ENCODE peak calls at places on chromosomes 13 and 19, in ten cellular contexts. Y is astrocyte, R is coronary artery, G is mucosa of descending colon, T is HFF-Myc, H is stomach, U is fibroblast of mammary gland, Z is H1, C is heart right ventricle, S is IMR-90. F is an unnamed sample.

GRCh38 chr13:101149735-101150380 is 266.4 kb downstream of the NALCN start:
- DNase-seq in Y (peak; percentile 10), R (no peak), G (no peak), T (no peak), H (no peak), U (peak; percentile 62), Z (no peak), C (no peak), S (peak; percentile 66), F (peak; percentile 60)

GRCh38 chr19:1268392-1269064 is 604 bp upstream of the CIRBP start:
- DNase-seq in Y (no peak), R (peak; percentile 85), G (no peak), T (no peak), H (no peak), U (no peak), Z (no peak), C (peak; percentile 28), S (no peak), F (no peak)

GRCh38 chr19:54728167-54728566 is 3.9 kb downstream of the KIR3DL3 start:
- DNase-seq in Y (no peak), R (peak; percentile 17), G (no peak), T (no peak), H (no peak), U (no peak), Z (no peak), C (no peak), S (no peak), F (no peak)

GRCh38 chr19:14686411-14686810 is 3.4 kb upstream of the ZNF333 start:
- DNase-seq in Y (no peak), R (no peak), G (peak; percentile 21), T (no peak), H (no peak), U (peak; percentile 25), Z (no peak), C (no peak), S (peak; percentile 9), F (peak; percentile 42)

GRCh38 chr13:33761744-33762143 is 56.2 kb upstream of the RFC3 start:
- DNase-seq in Y (peak; percentile 8), R (no peak), G (no peak), T (no peak), H (no peak), U (peak; percentile 11), Z (no peak), C (no peak), S (no peak), F (no peak)

GRCh38 chr13:21000647-21001046 is 60.7 kb downstream of the LATS2 start:
- DNase-seq in Y (no peak), R (no peak), G (no peak), T (no peak), H (no peak), U (no peak), Z (no peak), C (no peak), S (no peak), F (no peak)

GRCh38 chr13:94329754-94330551 is 149.5 kb downstream of the DCT start:
- DNase-seq in Y (peak; percentile 94), R (no peak), G (no peak), T (peak; percentile 77), H (no peak), U (peak; percentile 98), Z (no peak), C (no peak), S (peak; percentile 95), F (peak; percentile 97)

GRCh38 chr19:55626350-55626749 is 2.0 kb upstream of the ZNF784 start:
- DNase-seq in Y (no peak), R (no peak), G (peak; percentile 26), T (no peak), H (no peak), U (no peak), Z (no peak), C (no peak), S (no peak), F (no peak)

GRCh38 chr13:31733066-31733465 is 6.3 kb upstream of the RXFP2 start:
- DNase-seq in Y (peak; percentile 2), R (no peak), G (no peak), T (no peak), H (no peak), U (no peak), Z (no peak), C (no peak), S (peak; percentile 40), F (peak; percentile 24)

GRCh38 chr19:18922228-18922985 is 2.9 kb downstream of the DDX49 start:
- DNase-seq in Y (no peak), R (no peak), G (no peak), T (no peak), H (no peak), U (no peak), Z (no peak), C (no peak), S (no peak), F (no peak)

GRCh38 chr13:98214707-98215106 is 37.6 kb upstream of the RNF113B start:
- DNase-seq in Y (no peak), R (no peak), G (peak; percentile 72), T (no peak), H (peak; percentile 72), U (no peak), Z (no peak), C (no peak), S (no peak), F (no peak)

GRCh38 chr13:69319659-69320058 is 788.0 kb upstream of the ATXN8OS start:
- DNase-seq in Y (peak; percentile 14), R (no peak), G (no peak), T (no peak), H (no peak), U (peak; percentile 0), Z (no peak), C (no peak), S (no peak), F (no peak)

GRCh38 chr19:6212403-6213265 is 67.1 kb downstream of the MLLT1 start:
- DNase-seq in Y (no peak), R (peak; percentile 67), G (no peak), T (no peak), H (no peak), U (no peak), Z (no peak), C (no peak), S (no peak), F (no peak)

GRCh38 chr19:57302020-57302465 is 18.2 kb upstream of the ZNF543 start:
- DNase-seq in Y (peak; percentile 83), R (no peak), G (no peak), T (peak; percentile 47), H (no peak), U (peak; percentile 97), Z (no peak), C (no peak), S (peak; percentile 95), F (peak; percentile 97)

DNA sequence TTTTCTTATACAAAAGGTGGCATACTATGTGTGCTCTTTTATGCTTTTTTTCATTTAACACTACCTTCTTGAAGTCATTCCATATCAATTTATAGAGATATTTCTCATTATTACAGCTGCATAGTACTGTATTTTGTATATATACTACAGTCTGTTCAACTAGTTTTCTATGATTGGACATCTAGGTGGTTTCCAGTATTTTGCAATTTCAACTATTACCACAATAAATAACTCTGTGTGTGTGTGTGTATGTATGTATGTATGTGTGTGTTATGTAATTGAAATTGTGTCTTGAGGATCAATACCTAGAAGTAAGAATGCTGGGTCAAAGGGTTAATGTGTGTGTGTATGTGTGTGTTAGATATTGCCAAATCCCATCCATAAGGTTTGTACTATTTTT is 7.0 kb downstream of the LPAR6 start:
- DNase-seq in Y (no peak), R (no peak), G (no peak), T (no peak), H (no peak), U (no peak), Z (no peak), C (no peak), S (peak; percentile 36), F (peak; percentile 55)
- TF ChIP-seq CTCF in Y (no peak), R (no peak), G (no peak), T (no peak), H (no peak), U (no peak), Z (no peak), C (no peak), S (no peak), F (no peak)

GRCh38 chr19:16327911-16328823 is 3.5 kb downstream of the KLF2 start:
- DNase-seq in Y (no peak), R (peak; percentile 93), G (peak; percentile 67), T (no peak), H (peak; percentile 73), U (peak; percentile 91), Z (no peak), C (peak; percentile 78), S (peak; percentile 86), F (peak; percentile 94)
- H3K4me3 ChIP-seq in Y (no peak overlapping the region), R (peak overlapping the region; percentile 87), G (no peak overlapping the region), T (no peak overlapping the region), H (peak overlapping the region; percentile 89), U (no peak overlapping the region), Z (no peak overlapping the region), C (peak overlapping the region; percentile 93), S (no peak overlapping the region), F (peak overlapping the region; percentile 89)

DNA sequence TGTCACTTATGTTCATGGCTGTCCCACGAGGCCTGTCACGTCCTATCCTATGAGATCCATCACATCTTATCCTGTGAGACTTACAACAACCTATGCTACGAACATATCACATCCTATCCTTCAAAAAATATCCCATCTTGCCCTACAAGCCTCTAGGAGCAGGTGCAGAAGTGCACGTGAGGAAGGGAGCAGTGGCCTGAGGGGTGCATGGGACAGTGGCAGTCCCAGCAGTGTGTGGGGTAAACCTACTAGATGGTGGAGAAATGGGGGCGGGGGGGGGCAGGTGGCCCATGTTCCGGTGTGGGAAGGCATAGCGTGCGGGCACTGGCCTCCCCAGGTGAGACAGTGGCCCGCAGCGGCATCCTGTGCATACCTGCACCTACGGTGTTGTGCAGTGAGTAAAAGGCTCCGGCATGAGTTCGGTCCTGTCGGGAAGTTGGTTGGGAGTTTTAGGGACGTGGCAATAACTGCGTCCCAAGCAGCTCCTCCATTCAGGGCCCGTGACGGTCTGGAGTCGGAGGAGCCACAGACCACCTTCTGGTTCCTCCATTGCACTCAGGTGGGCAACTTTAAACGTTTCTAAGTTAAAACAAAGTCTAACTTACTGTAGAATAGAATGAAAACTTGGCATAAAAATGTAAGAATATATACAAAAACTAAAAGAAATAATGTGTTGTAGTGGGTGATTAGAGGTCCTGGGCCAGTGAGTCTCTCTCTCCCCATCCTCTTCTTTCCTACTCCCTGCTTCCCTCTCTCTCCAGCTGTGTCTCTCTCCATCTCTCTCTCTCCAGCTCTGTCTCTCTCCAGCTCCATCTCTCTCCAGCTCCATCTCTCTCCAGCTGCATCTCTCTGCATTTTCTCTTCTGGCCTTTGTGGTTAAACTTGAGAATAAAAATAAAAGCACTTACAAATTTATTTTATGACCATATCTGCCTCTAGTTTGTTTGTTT is 42.1 kb downstream of the ATP11A start:
- DNase-seq in Y (no peak), R (no peak), G (no peak), T (no peak), H (no peak), U (no peak), Z (no peak), C (no peak), S (no peak), F (no peak)
- TF ChIP-seq CTCF in Y (no peak), R (no peak), G (no peak), T (no peak), H (no peak), U (no peak), Z (no peak), C (no peak), S (no peak), F (no peak)

DNA sequence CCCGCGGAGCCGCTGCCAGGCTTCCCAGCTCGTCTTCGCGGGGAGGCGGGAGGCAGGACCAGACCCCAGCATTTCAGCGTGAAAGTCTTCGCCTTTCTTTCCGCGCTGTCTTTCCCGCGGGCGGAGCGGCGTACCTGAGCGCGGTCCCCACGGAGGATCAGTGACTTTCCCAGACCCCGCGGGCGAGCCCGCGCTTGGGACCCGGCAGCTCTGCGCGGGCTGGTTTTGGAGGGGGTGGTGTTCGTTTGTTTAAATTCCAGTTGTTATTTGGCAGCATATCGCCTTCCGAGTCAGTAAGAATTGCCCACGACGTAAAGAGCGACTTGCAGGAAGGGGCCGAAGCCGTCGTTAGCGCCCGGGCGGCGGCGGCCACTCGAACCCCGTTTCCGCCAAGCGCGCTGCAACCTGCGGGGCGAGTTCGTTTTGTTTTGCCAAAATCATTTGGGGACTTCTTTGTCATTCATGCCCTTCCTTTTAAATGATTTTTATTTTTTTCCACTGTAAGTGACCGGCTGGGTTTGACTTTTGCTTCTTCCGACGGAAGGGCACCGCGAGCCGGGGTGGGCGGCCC is 76.1 kb downstream of the ZIC5 start:
- DNase-seq in Y (no peak), R (no peak), G (no peak), T (no peak), H (no peak), U (no peak), Z (no peak), C (no peak), S (no peak), F (peak; percentile 1)
- H3K4me3 ChIP-seq in Y (peak overlapping the region; percentile 40), R (peak overlapping the region; percentile 68), G (no peak overlapping the region), T (no peak overlapping the region), H (peak overlapping the region; percentile 45), U (peak overlapping the region; percentile 6), Z (peak overlapping the region; percentile 54), C (peak overlapping the region; percentile 50), S (no peak overlapping the region), F (peak overlapping the region; percentile 36)

F was measured in fibroblast of pulmonary artery.